ENCODE peak calls at places on chromosomes 16 and 17, in seven cellular contexts. G is HepG2, S is stomach, C is sigmoid colon, F is endothelial cell of umbilical vein, U is breast epithelium, W is transverse colon. J is an unnamed sample. For H3K4me1, the result is how much of the 10 kb centered on the place peaks cover.

GRCh38 chr17:21523482-21524210 is 147.5 kb downstream of the KCNJ12 start:
- DNase-seq in G (no peak), S (no peak), C (no peak), F (no peak), U (no peak), W (no peak), J (no peak)

GRCh38 chr16:77585852-77586251 is 136.5 kb upstream of the NUDT7 start:
- DNase-seq in G (no peak), S (no peak), C (no peak), F (peak), U (no peak), W (no peak), J (no peak)

GRCh38 chr17:57724038-57724728 is 20.9 kb downstream of the CCDC182 start:
- DNase-seq in G (no peak), S (no peak), C (no peak), F (no peak), U (no peak), W (no peak), J (no peak)

GRCh38 chr16:19153876-19154275 is 14.2 kb upstream of the SYT17 start:
- DNase-seq in G (no peak), S (no peak), C (no peak), F (no peak), U (no peak), W (no peak), J (no peak)

GRCh38 chr17:37373530-37374159 is 2.1 kb upstream of the C17orf78 start:
- DNase-seq in G (peak), S (peak), C (no peak), F (peak), U (no peak), W (peak), J (no peak)

GRCh38 chr16:23650674-23651073 is 9.4 kb downstream of the DCTN5 start:
- DNase-seq in G (no peak), S (no peak), C (no peak), F (peak), U (no peak), W (no peak), J (no peak)

GRCh38 chr17:80781188-80781577 is 210.5 kb upstream of the CHMP6 start:
- DNase-seq in G (no peak), S (no peak), C (peak), F (no peak), U (peak), W (no peak), J (no peak)

GRCh38 chr16:27431773-27432599 is 30.0 kb downstream of the IL21R start:
- DNase-seq in G (no peak), S (peak), C (peak), F (no peak), U (no peak), W (no peak), J (peak)

GRCh38 chr17:38869647-38870258 is at the start of gene LASP1:
- DNase-seq in G (peak), S (peak), C (peak), F (peak), U (peak), W (peak), J (peak)

GRCh38 chr16:48432136-48432535 is 46.9 kb upstream of the SIAH1 start:
- DNase-seq in G (no peak), S (no peak), C (no peak), F (no peak), U (no peak), W (peak), J (no peak)

DNA sequence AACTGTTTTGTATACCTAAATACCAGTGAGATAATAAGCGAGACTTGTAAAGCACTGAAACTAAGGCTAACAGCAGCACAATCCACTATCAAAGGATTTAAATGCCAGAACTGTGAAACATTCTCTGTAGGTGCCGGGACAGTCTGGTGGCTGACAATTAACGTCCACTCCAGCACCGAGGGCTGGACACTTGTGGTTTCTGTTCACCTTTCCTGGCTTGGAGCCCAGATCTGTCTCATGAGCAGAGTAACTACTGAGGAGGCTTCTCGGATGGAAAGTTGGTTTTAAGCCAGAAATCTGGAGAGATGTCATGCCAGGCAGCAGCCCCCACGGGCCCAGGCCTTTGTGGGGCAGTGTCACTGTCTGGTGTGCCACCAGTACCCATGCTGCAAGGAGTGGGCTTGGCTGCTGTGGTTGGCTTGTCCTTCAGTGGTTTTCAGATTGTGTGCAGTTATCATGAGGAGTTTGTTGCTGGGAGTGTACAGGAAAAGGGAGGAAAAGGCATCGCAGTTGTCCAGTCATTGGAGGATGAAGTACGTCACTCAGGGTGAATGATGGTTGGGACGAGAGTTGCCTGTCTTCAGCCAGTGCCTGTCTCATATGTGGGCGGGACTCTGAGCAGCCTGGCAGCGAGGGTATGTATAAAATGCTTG is 35.5 kb downstream of the UBN1 start:
- DNase-seq in G (no peak), S (peak), C (no peak), F (no peak), U (peak), W (no peak), J (no peak)
- TF ChIP-seq POLR2AphosphoS5 in G (no peak), S (no peak), C (no peak), F (no peak), U (no peak), W (no peak), J (no peak)

DNA sequence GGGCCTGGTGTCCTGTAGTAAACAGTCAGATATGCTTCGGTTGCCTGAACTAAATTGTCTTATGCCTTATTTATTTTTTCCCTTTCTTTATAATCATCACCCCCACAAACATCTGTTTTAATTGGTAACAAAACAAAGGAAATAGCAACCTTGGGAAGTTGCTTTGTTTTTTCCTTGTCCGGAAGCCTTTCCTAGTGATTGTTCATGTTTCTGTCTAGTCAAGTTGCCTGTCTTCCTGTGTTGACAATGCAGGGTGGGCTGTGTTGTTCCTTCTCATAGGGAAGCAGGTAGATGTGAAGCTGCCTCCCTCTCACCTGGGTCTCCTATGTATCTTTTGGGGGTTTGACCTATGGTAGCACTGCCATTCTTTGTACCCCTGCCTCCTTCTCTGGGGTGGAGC is 16.7 kb downstream of the PGS1 start:
- DNase-seq in G (no peak), S (no peak), C (no peak), F (no peak), U (no peak), W (no peak), J (no peak)
- H3K4me1 ChIP-seq in G (under half), S (under half), C (under half), F (under half), U (under half), W (under half), J (half or more)

GRCh38 chr16:12618515-12618914 is 185.2 kb downstream of the CPPED1 start:
- DNase-seq in G (no peak), S (no peak), C (no peak), F (no peak), U (no peak), W (no peak), J (peak)
- TF ChIP-seq POLR2A in G (no peak), S (no peak), C (no peak), F (no peak), U (no peak), W (no peak), J (no peak)

GRCh38 chr17:82030470-82031302 is 792 bp upstream of the RAC3 start:
- DNase-seq in G (no peak), S (peak), C (peak), F (peak), U (peak), W (peak), J (peak)
- TF ChIP-seq POLR2AphosphoS5 in G (no peak), S (no peak), C (no peak), F (peak), U (no peak), W (no peak), J (no peak)

GRCh38 chr17:65156185-65156834 is 19.1 kb downstream of the RGS9 start:
- DNase-seq in G (no peak), S (peak), C (no peak), F (no peak), U (no peak), W (peak), J (no peak)

GRCh38 chr17:65158081-65158480 is 20.9 kb downstream of the RGS9 start:
- DNase-seq in G (no peak), S (no peak), C (no peak), F (no peak), U (no peak), W (no peak), J (no peak)

GRCh38 chr17:65154770-65155589 is 17.8 kb downstream of the RGS9 start:
- DNase-seq in G (no peak), S (no peak), C (no peak), F (peak), U (no peak), W (no peak), J (no peak)

GRCh38 chr17:65156835-65157565 is 19.8 kb downstream of the RGS9 start:
- DNase-seq in G (no peak), S (no peak), C (no peak), F (no peak), U (no peak), W (peak), J (no peak)

DNA sequence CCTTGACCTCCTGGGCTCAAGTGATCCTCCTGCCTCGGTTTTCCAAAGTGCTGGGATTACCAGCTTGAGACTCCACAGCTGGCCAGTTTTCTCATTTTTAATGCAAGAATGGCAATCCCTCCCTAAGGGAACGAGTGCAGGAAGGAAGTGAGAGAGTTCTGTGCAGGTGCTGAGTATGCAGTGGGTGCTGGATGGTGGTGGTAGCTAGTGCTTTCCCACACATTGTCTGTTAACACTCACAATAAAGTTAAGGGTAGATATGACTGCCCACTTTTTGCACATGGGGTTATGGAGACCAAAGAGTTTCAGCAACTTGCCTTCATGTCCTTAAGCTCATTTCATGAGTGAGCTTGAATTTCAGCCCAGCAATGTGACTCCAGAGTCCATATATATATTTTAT is 18.5 kb downstream of the RGS9 start:
- DNase-seq in G (no peak), S (no peak), C (no peak), F (no peak), U (no peak), W (no peak), J (no peak)
- H3K4me1 ChIP-seq in G (under half), S (under half), C (under half), F (under half), U (under half), W (under half), J (under half)

J was measured in esophagus muscularis mucosa.